ENCODE peak calls at places on chromosomes 11 and 22, in six cellular contexts. A is GM12892, X is prostate gland, R is transverse colon, H is vagina, Z is SK-N-SH. I is an unnamed sample.
A peak's percentile ranks its signal among the peaks of the same experiment; 100 is the strongest.

GRCh38 chr11:67583319-67584204 is at the start of gene GSTP1:
- DNase-seq in R (peak; percentile 92), A (peak; percentile 79), X (peak; percentile 84), Z (peak; percentile 95), H (peak; percentile 92), I (peak; percentile 76)

GRCh38 chr11:83056204-83056603 is 15.5 kb downstream of the RAB30 start:
- DNase-seq in Z (no peak), X (no peak), H (no peak), R (no peak), A (no peak), I (no peak)

GRCh38 chr11:69499946-69500284 is 18.5 kb downstream of the LINC01488 start:
- DNase-seq in X (no peak), H (no peak), Z (peak; percentile 32), A (no peak), R (no peak), I (no peak)

GRCh38 chr22:45262931-45263789 is 21.6 kb upstream of the UPK3A start:
- DNase-seq in R (peak; percentile 52), H (no peak), A (peak; percentile 73), Z (no peak), X (no peak), I (peak; percentile 74)

GRCh38 chr11:68128682-68129327 is 7.6 kb upstream of the CHKA start:
- DNase-seq in R (peak; percentile 68), A (no peak), Z (peak; percentile 59), X (peak; percentile 69), H (no peak), I (no peak)

GRCh38 chr22:22460060-22460459 is 48.5 kb downstream of the ZNF280B start:
- DNase-seq in H (no peak), R (no peak), X (no peak), Z (no peak), A (no peak), I (no peak)

GRCh38 chr11:66450610-66451009 is 12.0 kb upstream of the MRPL11 start:
- DNase-seq in H (no peak), R (no peak), Z (no peak), A (no peak), X (no peak), I (no peak)

GRCh38 chr11:65814960-65815565 is 18.7 kb upstream of the SNX32 start:
- DNase-seq in Z (no peak), R (no peak), X (no peak), H (no peak), A (no peak), I (no peak)

GRCh38 chr11:61955031-61955415 is 4.9 kb downstream of the BEST1 start:
- DNase-seq in X (no peak), R (peak; percentile 49), A (no peak), Z (no peak), H (peak; percentile 94), I (no peak)

GRCh38 chr11:9568854-9569587 is 4.4 kb upstream of the WEE1 start:
- DNase-seq in A (no peak), X (peak; percentile 86), Z (peak; percentile 44), H (no peak), R (peak; percentile 86), I (no peak)

GRCh38 chr11:11989774-11990744 is 18.4 kb downstream of the DKK3 start:
- DNase-seq in X (no peak), H (no peak), A (no peak), Z (no peak), R (no peak), I (no peak)

GRCh38 chr11:118623291-118623655 is 15.9 kb downstream of the PHLDB1 start:
- DNase-seq in H (no peak), Z (peak; percentile 78), R (no peak), A (no peak), X (peak; percentile 74), I (no peak)

GRCh38 chr11:72625746-72626636 is 48.2 kb downstream of the PDE2A start:
- DNase-seq in X (peak; percentile 45), A (no peak), Z (peak; percentile 84), H (no peak), R (peak; percentile 52), I (no peak)

GRCh38 chr22:49599691-49600451 is 227.8 kb downstream of the BRD1 start:
- DNase-seq in X (no peak), A (no peak), Z (no peak), R (no peak), H (no peak), I (no peak)

GRCh38 chr11:70112017-70112434 is 33.9 kb downstream of the ANO1 start:
- DNase-seq in Z (no peak), A (no peak), H (no peak), R (no peak), X (no peak), I (no peak)

GRCh38 chr11:26079966-26080365 is 252.0 kb upstream of the ANO3 start:
- DNase-seq in H (no peak), Z (no peak), A (no peak), X (no peak), R (no peak), I (no peak)

GRCh38 chr11:8267831-8268529 is 4.3 kb upstream of the LMO1 start:
- DNase-seq in X (no peak), H (no peak), R (no peak), Z (peak; percentile 82), A (peak; percentile 41), I (no peak)

GRCh38 chr11:86514453-86514852 is 139.8 kb downstream of the CCDC81 start:
- DNase-seq in H (no peak), R (no peak), A (no peak), X (no peak), Z (no peak), I (no peak)

GRCh38 chr22:39546889-39547586 is 14.5 kb upstream of the RPS19BP1 start:
- DNase-seq in R (no peak), H (no peak), A (no peak), Z (no peak), X (no peak), I (no peak)

GRCh38 chr22:39932918-39933649 is 27.1 kb upstream of the TMA7B start:
- DNase-seq in Z (no peak), H (no peak), A (no peak), R (peak; percentile 61), X (no peak), I (no peak)

DNA sequence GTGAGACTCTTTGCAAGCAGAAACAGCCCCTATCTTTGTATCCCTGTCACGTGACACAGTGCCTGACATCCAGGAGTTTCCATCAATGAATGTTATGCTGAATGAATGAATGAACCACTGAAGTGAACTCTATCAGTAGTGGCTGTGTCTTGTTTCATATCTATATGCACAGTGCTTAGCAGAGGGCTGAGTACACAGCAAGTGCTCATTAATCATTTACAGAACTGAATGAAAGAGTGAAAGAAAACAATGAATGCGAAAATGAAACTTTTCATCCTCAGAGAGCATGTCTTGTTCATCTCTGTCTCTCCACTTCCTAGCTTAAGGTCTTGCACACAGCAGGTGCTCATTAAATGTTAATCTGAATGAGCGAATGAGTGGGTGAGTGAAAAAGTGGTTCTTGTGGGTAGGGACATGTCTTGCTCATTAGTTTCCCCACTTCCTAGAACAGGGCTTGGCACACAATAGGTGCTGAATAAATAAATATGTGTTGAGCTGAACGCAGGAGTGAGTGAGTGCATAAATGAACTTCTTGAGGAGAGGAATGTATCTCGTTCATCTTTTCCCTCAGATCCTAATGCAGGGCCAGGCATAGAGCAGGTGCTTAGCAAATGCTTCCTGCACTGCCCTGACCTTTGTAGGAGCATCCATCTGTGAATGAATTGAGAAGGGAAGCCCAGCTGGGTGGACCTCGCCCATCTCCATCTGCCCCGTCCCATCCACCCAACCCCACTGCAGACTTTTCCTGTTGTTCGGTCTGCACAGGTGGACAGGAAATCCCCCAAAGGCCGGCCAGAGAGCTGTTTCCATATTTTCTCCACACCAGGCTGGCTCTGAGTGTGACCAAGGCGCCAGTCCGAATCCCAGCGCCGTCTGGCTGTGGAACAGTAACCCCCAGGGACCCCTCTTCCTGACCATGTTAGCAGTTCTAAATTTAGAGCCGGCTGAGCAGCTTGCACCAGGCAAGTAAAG is 113.4 kb upstream of the CRYBB3 start:
- DNase-seq in Z (no peak), R (no peak), X (no peak), A (no peak), H (no peak), I (no peak)
- TF ChIP-seq POLR2AphosphoS5 in Z (no peak), R (no peak), X (no peak), A (no peak), H (no peak), I (no peak)

GRCh38 chr11:78417888-78418583 is 416 bp upstream of the GAB2 start:
- DNase-seq in X (peak; percentile 67), Z (peak; percentile 92), R (peak; percentile 87), H (no peak), A (no peak), I (peak; percentile 67)
- TF ChIP-seq POLR2AphosphoS5 in X (no peak), Z (peak; percentile 65), R (peak; percentile 34), H (no peak), A (peak; percentile 22), I (no peak)

DNA sequence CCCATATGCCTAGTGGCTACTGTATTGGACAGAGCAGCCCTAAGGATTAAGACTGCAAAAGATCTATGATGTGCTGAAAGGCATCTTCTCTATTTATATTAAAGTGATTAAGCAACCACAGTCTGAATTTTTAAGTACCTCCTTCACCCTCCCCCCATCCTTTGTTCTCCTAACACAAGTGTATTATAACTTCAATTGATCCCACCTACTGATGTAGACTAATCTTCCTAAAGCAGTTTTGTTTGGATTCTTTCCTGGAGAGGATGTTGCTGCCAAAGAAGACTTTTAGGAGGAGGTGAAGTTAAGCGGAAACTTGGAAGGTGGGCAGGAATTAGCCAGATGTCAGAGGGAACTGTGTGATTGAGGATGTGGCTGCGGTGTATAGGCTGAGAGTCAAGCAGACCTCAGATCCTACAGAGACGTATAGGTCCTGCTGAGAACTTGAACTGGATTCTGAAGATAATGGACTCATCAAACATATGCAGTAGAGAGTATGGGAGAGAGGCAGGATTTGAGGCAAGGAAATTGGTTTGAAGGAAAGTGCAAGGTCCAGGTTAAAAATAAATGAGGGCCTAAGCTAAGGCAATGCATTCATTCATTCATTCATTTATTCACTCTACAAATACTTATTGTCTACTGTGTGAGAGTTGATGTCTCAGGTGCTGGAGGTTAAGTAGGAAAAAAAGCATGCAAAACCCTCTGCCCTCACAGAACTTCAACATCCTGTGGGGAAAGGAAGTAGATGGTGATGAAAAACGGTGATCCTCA is 5.2 kb upstream of the RASSF10 start:
- DNase-seq in A (no peak), H (no peak), R (no peak), Z (no peak), X (no peak), I (no peak)
- TF ChIP-seq POLR2AphosphoS5 in A (no peak), H (no peak), R (no peak), Z (no peak), X (no peak), I (no peak)

GRCh38 chr11:44628730-44629361 is 63.4 kb downstream of the CD82 start:
- DNase-seq in Z (no peak), A (peak; percentile 19), X (peak; percentile 1), R (peak; percentile 5), H (peak; percentile 69), I (no peak)

GRCh38 chr11:44625759-44626523 is 60.5 kb downstream of the CD82 start:
- DNase-seq in X (peak; percentile 2), A (no peak), R (peak; percentile 6), Z (no peak), H (peak; percentile 72), I (no peak)

GRCh38 chr11:44629732-44630345 is 64.4 kb downstream of the CD82 start:
- DNase-seq in H (peak; percentile 11), X (no peak), Z (no peak), A (no peak), R (no peak), I (no peak)

GRCh38 chr11:44626645-44627044 is 61.2 kb downstream of the CD82 start:
- DNase-seq in H (peak; percentile 70), A (no peak), X (peak; percentile 2), R (no peak), Z (no peak), I (no peak)

GRCh38 chr11:44627911-44628729 is 62.7 kb downstream of the CD82 start:
- DNase-seq in Z (peak; percentile 92), H (peak; percentile 83), R (peak; percentile 53), A (peak; percentile 49), X (peak; percentile 47), I (no peak)
- TF ChIP-seq POLR2AphosphoS5 in Z (no peak), H (no peak), R (peak; percentile 9), A (no peak), X (no peak), I (no peak)

I was measured in GM12891.